ENCODE peak calls at places on chromosomes 7 and 10, in five cellular contexts. C is K562, X is H1, O is GM12878, L is HepG2. B is an unnamed sample.

GRCh38 chr7:129797224-129797789 is 155.5 kb downstream of the UBE2H start:
- DNase-seq in L (no peak), X (no peak), C (no peak), O (no peak), B (no peak)

GRCh38 chr10:48605264-48605615 is 367 bp upstream of the ARHGAP22 start:
- DNase-seq in L (no peak), C (no peak), X (no peak), O (no peak), B (no peak)

GRCh38 chr10:132391372-132392020 is 5.5 kb upstream of the PWWP2B start:
- DNase-seq in L (no peak), X (no peak), C (no peak), O (no peak), B (no peak)

GRCh38 chr7:42876182-42877068 is 35.4 kb downstream of the C7orf25 start:
- DNase-seq in L (peak; percentile 42), C (peak; percentile 71), X (no peak), O (no peak), B (peak; percentile 58)

GRCh38 chr7:55303220-55303619 is 61.9 kb upstream of the LANCL2 start:
- DNase-seq in O (no peak), X (no peak), L (no peak), C (no peak), B (no peak)

GRCh38 chr10:133013478-133013877 is 71.1 kb upstream of the CFAP46 start:
- DNase-seq in C (no peak), X (no peak), O (no peak), L (no peak), B (no peak)

GRCh38 chr7:99380032-99380822 is 5.7 kb downstream of the ARPC1B start:
- DNase-seq in X (no peak), C (peak; percentile 84), L (no peak), O (peak; percentile 94), B (no peak)

GRCh38 chr10:119401671-119402395 is 140.7 kb downstream of the RGS10 start:
- DNase-seq in X (no peak), L (peak; percentile 35), C (peak; percentile 14), O (no peak), B (peak; percentile 77)

GRCh38 chr7:30692882-30693281 is 10.6 kb upstream of the CRHR2 start:
- DNase-seq in C (no peak), X (no peak), L (no peak), O (no peak), B (no peak)

GRCh38 chr7:1637155-1637554 is 32.9 kb upstream of the ELFN1 start:
- DNase-seq in C (no peak), O (no peak), X (no peak), L (no peak), B (no peak)

GRCh38 chr7:24227603-24228359 is 56.2 kb upstream of the NPY start:
- DNase-seq in O (peak; percentile 40), C (no peak), X (no peak), L (no peak), B (no peak)

GRCh38 chr7:4665661-4666060 is 16.4 kb upstream of the FOXK1 start:
- DNase-seq in X (no peak), C (no peak), L (no peak), O (no peak), B (no peak)

GRCh38 chr7:152090739-152091138 is 65.3 kb downstream of the GALNT11 start:
- DNase-seq in C (no peak), X (no peak), O (no peak), L (no peak), B (no peak)
- TF ChIP-seq KDM1A in C (no peak), X (no peak), O (no peak), L (no peak), B (no peak)

DNA sequence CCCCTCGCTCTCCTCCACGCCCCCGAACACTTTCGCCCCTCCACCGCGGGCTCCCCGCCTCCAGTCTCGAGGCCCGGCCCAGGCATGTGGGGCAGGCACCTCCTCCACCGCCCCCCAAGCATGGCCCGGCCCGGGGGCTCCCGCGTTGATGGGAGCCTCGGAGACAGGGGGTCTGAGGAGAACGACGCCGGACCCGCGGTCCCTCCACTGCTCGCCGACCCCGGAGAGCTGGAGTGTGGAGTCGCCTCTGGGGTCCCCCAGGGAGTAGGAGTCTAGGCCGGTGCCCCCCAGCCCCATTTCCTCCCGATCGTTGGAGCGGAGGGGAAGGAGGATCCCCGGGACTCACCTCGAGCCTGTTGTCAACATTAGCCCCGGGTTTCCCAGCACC is 206 bp downstream of the UPF2 start:
- DNase-seq in L (no peak), O (no peak), C (peak; percentile 54), X (no peak), B (peak; percentile 26)
- TF ChIP-seq KDM1A in L (no peak), O (no peak), C (no peak), X (no peak), B (no peak)

GRCh38 chr7:36127075-36127740 is 25.8 kb upstream of the EEPD1 start:
- DNase-seq in X (no peak), O (no peak), L (no peak), C (no peak), B (no peak)
- TF ChIP-seq KDM1A in X (no peak), O (no peak), L (no peak), C (no peak), B (no peak)

DNA sequence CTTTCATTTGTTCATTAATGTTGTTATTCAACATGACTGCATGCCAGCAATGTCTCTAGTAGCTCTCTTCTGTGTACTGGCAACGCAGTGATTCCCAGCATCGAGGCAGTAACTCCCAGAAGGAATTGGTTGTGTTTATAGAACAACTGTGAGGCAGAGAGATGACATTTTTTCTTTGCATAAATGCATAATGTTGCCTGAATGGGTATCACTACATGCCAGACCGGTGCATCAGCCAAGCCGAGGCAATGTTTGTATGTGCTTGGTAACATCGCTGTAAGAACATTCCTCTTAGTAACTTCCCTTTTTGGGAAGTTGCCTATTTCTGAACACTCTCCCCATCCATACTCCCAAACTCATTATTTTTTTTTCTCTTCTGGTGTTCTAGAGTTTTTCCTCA is 182.9 kb downstream of the HTR7 start:
- DNase-seq in O (no peak), X (no peak), L (no peak), C (no peak), B (no peak)
- TF ChIP-seq KDM1A in O (no peak), X (no peak), L (no peak), C (no peak), B (no peak)

B was measured in A549.